ENCODE peak calls at places on chromosome 11, in five cellular contexts. One of them, this sample, is unnamed.

GRCh38 chr11:45927684-45928413 is 5.4 kb downstream of the LARGE2 start:
- DNase-seq in H1: no peak
- DNase-seq in IMR-90: no peak
- DNase-seq in H9: peak; percentile 24
- DNase-seq in neuronal stem cell: no peak
- DNase-seq in this sample: no peak

GRCh38 chr11:129075757-129076156 is 116.4 kb downstream of the ARHGAP32 start:
- DNase-seq in H1: no peak
- DNase-seq in H9: no peak
- DNase-seq in neuronal stem cell: no peak
- DNase-seq in IMR-90: no peak
- DNase-seq in this sample: peak; percentile 19

GRCh38 chr11:102458531-102458930 is 6.0 kb upstream of the TMEM123 start:
- DNase-seq in H1: no peak
- DNase-seq in IMR-90: no peak
- DNase-seq in H9: no peak
- DNase-seq in neuronal stem cell: no peak
- DNase-seq in this sample: no peak

GRCh38 chr11:122202951-122203456 is 87.0 kb upstream of the BLID start:
- DNase-seq in H1: peak; percentile 91
- DNase-seq in neuronal stem cell: peak; percentile 50
- DNase-seq in H9: peak; percentile 81
- DNase-seq in IMR-90: peak; percentile 71
- DNase-seq in this sample: peak; percentile 75

GRCh38 chr11:2156416-2157182 is 4.4 kb downstream of the INS start:
- DNase-seq in H9: peak; percentile 81
- DNase-seq in H1: peak; percentile 97
- DNase-seq in IMR-90: peak; percentile 26
- DNase-seq in neuronal stem cell: peak; percentile 71
- DNase-seq in this sample: peak; percentile 54

GRCh38 chr11:35390737-35391682 is 28.3 kb downstream of the SLC1A2 start:
- DNase-seq in neuronal stem cell: no peak
- DNase-seq in H9: no peak
- DNase-seq in H1: no peak
- DNase-seq in IMR-90: peak; percentile 89
- DNase-seq in this sample: no peak

GRCh38 chr11:62298975-62299374 is at the start of gene SCGB1D4:
- DNase-seq in neuronal stem cell: no peak
- DNase-seq in H9: no peak
- DNase-seq in H1: no peak
- DNase-seq in IMR-90: no peak
- DNase-seq in this sample: no peak

GRCh38 chr11:126460417-126461095 is 105.1 kb downstream of the ST3GAL4 start:
- DNase-seq in neuronal stem cell: no peak
- DNase-seq in H9: no peak
- DNase-seq in H1: no peak
- DNase-seq in IMR-90: no peak
- DNase-seq in this sample: no peak

GRCh38 chr11:76293189-76293631 is 86.9 kb upstream of the WNT11 start:
- DNase-seq in H9: no peak
- DNase-seq in IMR-90: no peak
- DNase-seq in H1: no peak
- DNase-seq in neuronal stem cell: no peak
- DNase-seq in this sample: no peak

GRCh38 chr11:46315033-46315738 is 32.1 kb upstream of the DGKZ start:
- DNase-seq in H9: peak; percentile 93
- DNase-seq in IMR-90: peak; percentile 71
- DNase-seq in neuronal stem cell: peak; percentile 77
- DNase-seq in H1: peak; percentile 95
- DNase-seq in this sample: peak; percentile 96

GRCh38 chr11:46367244-46367915 is 14.1 kb upstream of the MDK start:
- DNase-seq in H1: peak; percentile 95
- DNase-seq in IMR-90: peak; percentile 59
- DNase-seq in neuronal stem cell: no peak
- DNase-seq in H9: peak; percentile 82
- DNase-seq in this sample: no peak

GRCh38 chr11:34910817-34911216 is 5.4 kb downstream of the APIP start:
- DNase-seq in H9: no peak
- DNase-seq in neuronal stem cell: no peak
- DNase-seq in IMR-90: no peak
- DNase-seq in H1: no peak
- DNase-seq in this sample: no peak

GRCh38 chr11:125173556-125173955 is 9.0 kb downstream of the PKNOX2 start:
- DNase-seq in H1: no peak
- DNase-seq in neuronal stem cell: no peak
- DNase-seq in IMR-90: no peak
- DNase-seq in H9: no peak
- DNase-seq in this sample: no peak

GRCh38 chr11:104198576-104198975 is 34.6 kb upstream of the PDGFD start:
- DNase-seq in H1: no peak
- DNase-seq in neuronal stem cell: no peak
- DNase-seq in IMR-90: no peak
- DNase-seq in H9: no peak
- DNase-seq in this sample: no peak

GRCh38 chr11:121451982-121452608 is at the start of gene SORL1:
- DNase-seq in H9: peak; percentile 84
- DNase-seq in IMR-90: peak; percentile 55
- DNase-seq in neuronal stem cell: peak; percentile 78
- DNase-seq in H1: peak; percentile 90
- DNase-seq in this sample: peak; percentile 89

GRCh38 chr11:125514336-125515101 is 18.5 kb upstream of the FEZ1 start:
- DNase-seq in neuronal stem cell: no peak
- DNase-seq in IMR-90: peak; percentile 46
- DNase-seq in H9: no peak
- DNase-seq in H1: no peak
- DNase-seq in this sample: peak; percentile 65

GRCh38 chr11:61345170-61345610 is 12.2 kb downstream of the TKFC start:
- DNase-seq in neuronal stem cell: no peak
- DNase-seq in IMR-90: no peak
- DNase-seq in H1: no peak
- DNase-seq in H9: no peak
- DNase-seq in this sample: peak; percentile 19

GRCh38 chr11:47552086-47552580 is 799 bp downstream of the CELF1 start:
- DNase-seq in H9: peak; percentile 51
- DNase-seq in H1: peak; percentile 58
- DNase-seq in neuronal stem cell: no peak
- DNase-seq in IMR-90: peak; percentile 52
- DNase-seq in this sample: peak; percentile 85

GRCh38 chr11:96228472-96228871 is 114.5 kb downstream of the MAML2 start:
- DNase-seq in H9: no peak
- DNase-seq in neuronal stem cell: no peak
- DNase-seq in IMR-90: peak; percentile 96
- DNase-seq in H1: no peak
- DNase-seq in this sample: peak; percentile 76

GRCh38 chr11:46369458-46370152 is 11.9 kb upstream of the MDK start:
- DNase-seq in IMR-90: peak; percentile 77
- DNase-seq in H9: peak; percentile 91
- DNase-seq in neuronal stem cell: no peak
- DNase-seq in H1: peak; percentile 86
- DNase-seq in this sample: peak; percentile 94

GRCh38 chr11:113373306-113373705 is 14.3 kb upstream of the ANKK1 start:
- DNase-seq in IMR-90: peak; percentile 64
- DNase-seq in neuronal stem cell: no peak
- DNase-seq in H1: no peak
- DNase-seq in H9: no peak
- DNase-seq in this sample: no peak

GRCh38 chr11:56846631-56847400 is 98.3 kb upstream of the OR9G4 start:
- DNase-seq in IMR-90: no peak
- DNase-seq in H9: no peak
- DNase-seq in neuronal stem cell: no peak
- DNase-seq in H1: no peak
- DNase-seq in this sample: no peak

GRCh38 chr11:19919050-19919561 is 206.5 kb downstream of the NAV2 start:
- DNase-seq in H9: no peak
- DNase-seq in IMR-90: peak; percentile 98
- DNase-seq in H1: no peak
- DNase-seq in neuronal stem cell: no peak
- DNase-seq in this sample: no peak

GRCh38 chr11:70323811-70324210 is 53.3 kb downstream of the PPFIA1 start:
- DNase-seq in IMR-90: peak; percentile 44
- DNase-seq in H9: no peak
- DNase-seq in neuronal stem cell: no peak
- DNase-seq in H1: no peak
- DNase-seq in this sample: no peak
- H2AK5ac ChIP-seq in IMR-90: peak overlapping the region; percentile 11
- H2AK5ac ChIP-seq in H9: no peak overlapping the region
- H2AK5ac ChIP-seq in neuronal stem cell: no peak overlapping the region
- H2AK5ac ChIP-seq in H1: no peak overlapping the region
- H2AK5ac ChIP-seq in this sample: no peak overlapping the region

DNA sequence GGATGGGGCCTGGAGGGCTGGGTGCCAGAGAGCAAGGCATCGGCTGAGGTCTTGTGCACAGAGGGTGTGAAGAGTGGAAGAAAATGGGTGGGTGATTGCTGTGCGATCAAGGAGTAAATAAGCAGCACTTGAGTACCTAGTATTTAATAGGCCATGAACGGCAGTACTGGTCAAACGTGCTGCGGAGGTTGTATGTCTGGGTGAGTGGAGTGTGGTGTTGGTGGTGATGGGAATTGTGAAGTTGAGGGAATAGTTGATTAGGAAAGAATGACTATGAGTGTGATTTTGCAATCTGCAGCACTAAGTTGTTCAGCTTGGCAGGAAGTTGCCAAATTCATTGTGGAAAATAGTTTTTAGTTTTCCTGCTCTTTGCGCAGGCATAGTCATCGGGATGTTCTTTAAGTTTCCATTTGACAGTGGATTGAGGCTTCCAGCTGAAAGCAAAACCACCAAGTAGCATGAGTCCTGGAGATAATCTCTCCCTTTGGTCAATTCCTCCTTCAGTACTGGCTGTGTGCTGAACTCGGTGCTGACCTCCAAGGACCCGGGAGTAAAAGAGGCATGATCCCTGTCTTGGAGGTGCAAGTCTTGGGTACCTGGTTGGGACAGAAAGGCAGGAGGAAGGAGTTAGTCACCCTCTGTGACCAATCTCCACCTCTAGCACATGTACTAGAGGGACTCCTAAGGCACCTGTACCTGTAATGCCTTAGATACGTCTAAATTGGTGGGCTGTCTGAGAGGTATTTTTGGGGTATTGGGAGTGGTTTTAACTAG is 2.1 kb downstream of the PANX1 start:
- DNase-seq in H1: no peak
- DNase-seq in neuronal stem cell: no peak
- DNase-seq in H9: no peak
- DNase-seq in IMR-90: peak; percentile 89
- DNase-seq in this sample: no peak
- H3K9ac ChIP-seq in H1: peak overlapping the region; percentile 83
- H3K9ac ChIP-seq in neuronal stem cell: no peak overlapping the region
- H3K9ac ChIP-seq in H9: peak overlapping the region; percentile 90
- H3K9ac ChIP-seq in IMR-90: peak overlapping the region; percentile 84
- H3K9ac ChIP-seq in this sample: peak overlapping the region; percentile 98

GRCh38 chr11:78419327-78419726 is 1.7 kb upstream of the GAB2 start:
- DNase-seq in H1: no peak
- DNase-seq in neuronal stem cell: no peak
- DNase-seq in IMR-90: peak; percentile 99
- DNase-seq in H9: no peak
- DNase-seq in this sample: peak; percentile 18
- H3K27ac ChIP-seq in H1: no peak overlapping the region
- H3K27ac ChIP-seq in neuronal stem cell: no peak overlapping the region
- H3K27ac ChIP-seq in IMR-90: peak overlapping the region; percentile 75
- H3K27ac ChIP-seq in H9: no peak overlapping the region
- H3K27ac ChIP-seq in this sample: no peak overlapping the region

GRCh38 chr11:67041602-67042001 is 15.0 kb upstream of the RHOD start:
- DNase-seq in H1: no peak
- DNase-seq in H9: no peak
- DNase-seq in neuronal stem cell: no peak
- DNase-seq in IMR-90: no peak
- DNase-seq in this sample: no peak

GRCh38 chr11:67048515-67048914 is 8.1 kb upstream of the RHOD start:
- DNase-seq in neuronal stem cell: no peak
- DNase-seq in IMR-90: no peak
- DNase-seq in H1: no peak
- DNase-seq in H9: no peak
- DNase-seq in this sample: no peak

GRCh38 chr11:67045314-67045713 is 11.3 kb upstream of the RHOD start:
- DNase-seq in H9: no peak
- DNase-seq in H1: no peak
- DNase-seq in neuronal stem cell: no peak
- DNase-seq in IMR-90: peak; percentile 95
- DNase-seq in this sample: no peak

GRCh38 chr11:67043572-67044329 is 12.9 kb upstream of the RHOD start:
- DNase-seq in H1: no peak
- DNase-seq in IMR-90: peak; percentile 18
- DNase-seq in H9: no peak
- DNase-seq in neuronal stem cell: no peak
- DNase-seq in this sample: no peak

DNA sequence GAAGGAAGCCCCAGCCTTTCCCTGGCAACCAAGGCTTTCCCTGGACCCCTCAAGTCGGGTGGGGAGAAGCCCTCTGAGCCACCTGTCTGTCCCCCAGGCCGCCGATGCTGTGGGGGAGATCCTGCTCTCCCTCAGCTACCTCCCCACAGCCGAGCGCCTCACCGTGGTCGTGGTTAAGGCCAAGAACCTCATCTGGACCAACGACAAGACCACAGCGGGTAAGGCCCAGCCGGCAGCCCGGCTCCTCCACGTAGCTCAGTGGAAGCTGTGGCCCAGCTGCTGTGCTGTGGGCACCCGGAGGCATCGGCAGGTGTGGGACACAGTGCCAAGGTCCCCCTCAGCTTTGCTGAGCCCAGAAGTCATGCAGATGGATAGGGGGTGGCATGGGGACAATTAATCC is 12.2 kb upstream of the RHOD start:
- DNase-seq in neuronal stem cell: no peak
- DNase-seq in H1: no peak
- DNase-seq in IMR-90: peak; percentile 22
- DNase-seq in H9: no peak
- DNase-seq in this sample: no peak
- H2AK5ac ChIP-seq in neuronal stem cell: peak overlapping the region; percentile 83
- H2AK5ac ChIP-seq in H1: no peak overlapping the region
- H2AK5ac ChIP-seq in IMR-90: peak overlapping the region; percentile 76
- H2AK5ac ChIP-seq in H9: no peak overlapping the region
- H2AK5ac ChIP-seq in this sample: no peak overlapping the region

GRCh38 chr11:123480290-123480815 is 50.3 kb downstream of the GRAMD1B start:
- DNase-seq in IMR-90: no peak
- DNase-seq in H9: no peak
- DNase-seq in H1: no peak
- DNase-seq in neuronal stem cell: no peak
- DNase-seq in this sample: no peak
- H3K9ac ChIP-seq in IMR-90: no peak overlapping the region
- H3K9ac ChIP-seq in H9: no peak overlapping the region
- H3K9ac ChIP-seq in H1: no peak overlapping the region
- H3K9ac ChIP-seq in neuronal stem cell: no peak overlapping the region
- H3K9ac ChIP-seq in this sample: no peak overlapping the region

DNA sequence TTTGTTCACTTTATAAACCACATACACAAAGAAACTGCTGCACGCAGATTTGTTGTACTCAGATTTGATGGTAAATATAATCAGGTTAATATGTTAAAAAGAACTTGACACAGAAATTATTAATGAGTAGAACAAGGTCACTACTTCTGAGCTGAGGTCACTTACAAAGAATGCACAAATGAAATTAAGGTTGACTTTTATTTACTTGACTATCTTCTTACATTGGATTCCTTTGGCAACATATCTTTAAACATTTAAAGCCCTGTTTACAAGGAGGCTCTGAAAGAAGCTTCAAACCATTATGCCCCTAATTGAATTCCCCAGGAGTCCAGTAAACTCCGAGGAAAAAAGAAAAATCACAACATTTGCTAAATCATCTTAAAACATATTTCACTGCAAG is 245.5 kb downstream of the SOX6 start:
- DNase-seq in IMR-90: peak; percentile 17
- DNase-seq in neuronal stem cell: no peak
- DNase-seq in H1: no peak
- DNase-seq in H9: no peak
- DNase-seq in this sample: peak; percentile 2
- H3K27ac ChIP-seq in IMR-90: no peak overlapping the region
- H3K27ac ChIP-seq in neuronal stem cell: no peak overlapping the region
- H3K27ac ChIP-seq in H1: no peak overlapping the region
- H3K27ac ChIP-seq in H9: no peak overlapping the region
- H3K27ac ChIP-seq in this sample: no peak overlapping the region